ENCODE peak calls at places on chromosomes 2 and 18, in six cellular contexts. W, U, K, P, O and S are unnamed samples.

GRCh38 chr2:157923598-157923997 is 47.5 kb upstream of the ACVR1 start:
- DNase-seq in O (no peak), K (no peak), U (no peak), W (no peak), P (no peak), S (no peak)

GRCh38 chr2:189116984-189117383 is 62.6 kb downstream of the COL5A2 start:
- DNase-seq in P (no peak), O (no peak), K (no peak), U (no peak), W (no peak), S (no peak)

GRCh38 chr2:8821276-8822217 is 15.9 kb downstream of the KIDINS220 start:
- DNase-seq in K (no peak), P (peak), W (no peak), O (no peak), U (no peak), S (no peak)

GRCh38 chr2:68426885-68427579 is 40.1 kb downstream of the FBXO48 start:
- DNase-seq in P (no peak), K (peak), O (no peak), W (no peak), U (no peak), S (no peak)

GRCh38 chr18:75244336-75244735 is 33.7 kb downstream of the TSHZ1 start:
- DNase-seq in P (peak), U (no peak), W (peak), K (peak), O (peak), S (peak)

GRCh38 chr2:54574107-54574859 is 118.2 kb downstream of the SPTBN1 start:
- DNase-seq in U (peak), W (peak), O (no peak), P (peak), K (peak), S (no peak)

GRCh38 chr18:57833441-57834101 is 30.5 kb upstream of the ATP8B1 start:
- DNase-seq in K (no peak), O (no peak), P (peak), U (peak), W (peak), S (no peak)

GRCh38 chr18:12376034-12376717 is 851 bp downstream of the AFG3L2 start:
- DNase-seq in P (peak), K (peak), O (no peak), W (no peak), U (peak), S (no peak)

GRCh38 chr2:168210898-168211570 is 36.4 kb downstream of the STK39 start:
- DNase-seq in K (peak), O (no peak), U (peak), W (no peak), P (peak), S (no peak)

GRCh38 chr18:58058720-58059119 is 14.7 kb downstream of the NEDD4L start:
- DNase-seq in U (no peak), O (no peak), K (no peak), P (peak), W (no peak), S (no peak)

GRCh38 chr2:166516712-166517303 is 22.8 kb upstream of the SCN7A start:
- DNase-seq in O (no peak), K (peak), W (peak), U (peak), P (peak), S (peak)

GRCh38 chr2:85053802-85054201 is 79.4 kb upstream of the TCF7L1 start:
- DNase-seq in P (peak), O (no peak), K (peak), U (no peak), W (peak), S (no peak)

GRCh38 chr2:126399001-126399400 is 257.0 kb upstream of the GYPC start:
- DNase-seq in O (no peak), P (peak), U (no peak), W (no peak), K (no peak), S (no peak)

GRCh38 chr18:63150326-63150725 is 169.2 kb downstream of the BCL2 start:
- DNase-seq in K (no peak), U (no peak), O (no peak), W (no peak), P (no peak), S (no peak)

GRCh38 chr2:188979119-188979729 is 5.1 kb downstream of the COL3A1 start:
- DNase-seq in O (no peak), W (no peak), P (no peak), U (no peak), K (no peak), S (no peak)

GRCh38 chr18:8930990-8931648 is 171.4 kb upstream of the NDUFV2 start:
- DNase-seq in K (no peak), W (no peak), O (no peak), U (no peak), P (no peak), S (no peak)

GRCh38 chr2:239192456-239192855 is 208.4 kb downstream of the HDAC4 start:
- DNase-seq in W (no peak), P (no peak), K (no peak), U (no peak), O (no peak), S (no peak)

GRCh38 chr2:238947920-238948710 is 100.2 kb downstream of the TWIST2 start:
- DNase-seq in K (peak), W (no peak), U (peak), P (peak), O (no peak), S (no peak)

GRCh38 chr2:96832751-96833507 is 10.9 kb downstream of the ANKRD23 start:
- DNase-seq in O (no peak), P (no peak), W (no peak), K (peak), U (no peak), S (peak)

GRCh38 chr2:6780765-6781274 is 84.9 kb downstream of the CMPK2 start:
- DNase-seq in K (no peak), O (no peak), U (peak), P (no peak), W (no peak), S (no peak)

GRCh38 chr2:70947556-70948184 is 12.0 kb downstream of the ATP6V1B1 start:
- DNase-seq in U (peak), P (no peak), W (no peak), K (no peak), O (no peak), S (no peak)

GRCh38 chr2:137960223-137960622 is 4.0 kb upstream of the HNMT start:
- DNase-seq in W (no peak), P (no peak), U (peak), O (no peak), K (no peak), S (no peak)

GRCh38 chr2:157875720-157876065 is 437 bp downstream of the ACVR1 start:
- DNase-seq in K (no peak), O (no peak), P (peak), U (peak), W (peak), S (peak)

GRCh38 chr2:137178955-137179377 is 413.6 kb downstream of the THSD7B start:
- DNase-seq in K (no peak), O (no peak), U (peak), P (no peak), W (no peak), S (no peak)

GRCh38 chr2:101718993-101719571 is 21.6 kb downstream of the MAP4K4 start:
- DNase-seq in W (no peak), O (no peak), K (no peak), U (no peak), P (no peak), S (no peak)

GRCh38 chr2:73218298-73218697 is 4.3 kb downstream of the SMYD5 start:
- DNase-seq in W (no peak), P (no peak), O (no peak), K (no peak), U (no peak), S (no peak)

GRCh38 chr18:23053756-23054457 is 81.4 kb upstream of the CABLES1 start:
- DNase-seq in K (peak), P (peak), W (no peak), U (peak), O (peak), S (peak)

GRCh38 chr2:71685073-71685848 is 231.9 kb downstream of the DYSF start:
- DNase-seq in U (no peak), P (no peak), K (no peak), O (no peak), W (no peak), S (no peak)

GRCh38 chr2:74009577-74009976 is 24.9 kb downstream of the TET3 start:
- DNase-seq in P (no peak), U (no peak), K (no peak), W (no peak), O (no peak), S (no peak)

GRCh38 chr2:199883474-199884212 is 27.4 kb upstream of the C2orf69 start:
- DNase-seq in P (no peak), K (no peak), W (no peak), O (no peak), U (no peak), S (no peak)
- TF ChIP-seq JUN in P (no peak), K (no peak), W (no peak), O (no peak), U (no peak), S (no peak)

DNA sequence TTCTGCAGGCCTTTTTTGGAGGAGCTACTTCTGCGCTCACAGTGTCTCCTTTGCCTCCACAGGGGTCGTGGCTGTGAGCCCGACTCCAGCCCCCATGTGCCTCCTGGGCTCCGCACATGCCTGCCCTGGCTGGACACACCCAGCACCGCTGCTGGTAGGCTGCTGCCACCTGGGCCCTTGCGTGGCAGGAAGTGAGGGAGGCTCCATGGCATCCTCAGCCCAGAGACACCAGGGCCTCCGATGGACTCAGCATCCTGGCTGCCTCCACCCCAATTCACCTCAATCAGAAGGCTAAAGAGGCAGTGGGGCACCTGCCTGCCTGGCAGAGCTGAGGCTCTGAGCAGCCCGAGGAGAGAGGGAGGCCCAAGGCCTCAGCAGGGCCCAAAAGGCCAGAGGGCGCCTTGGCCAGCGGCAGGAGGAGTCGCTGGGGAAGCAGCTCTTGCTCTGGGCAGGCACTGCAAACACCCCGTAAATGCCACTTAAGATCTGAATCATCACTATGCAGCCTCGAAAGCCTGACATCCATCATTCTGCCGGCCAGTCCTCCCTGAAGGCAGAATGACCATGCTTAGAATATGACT is 68.3 kb upstream of the OTOS start:
- DNase-seq in U (no peak), K (no peak), O (no peak), P (no peak), W (no peak), S (no peak)
- TF ChIP-seq JUN in U (no peak), K (no peak), O (no peak), P (no peak), W (no peak), S (no peak)

GRCh38 chr2:65313126-65313953 is 85.7 kb downstream of the ACTR2 start:
- DNase-seq in K (no peak), U (no peak), W (no peak), O (no peak), P (no peak), S (no peak)

GRCh38 chr2:65313954-65314256 is 86.3 kb downstream of the ACTR2 start:
- DNase-seq in W (no peak), U (no peak), O (no peak), P (no peak), K (no peak), S (no peak)

GRCh38 chr2:65315042-65315441 is 87.4 kb downstream of the ACTR2 start:
- DNase-seq in P (no peak), U (no peak), O (no peak), K (no peak), W (no peak), S (no peak)

GRCh38 chr2:65317841-65318240 is 90.2 kb downstream of the ACTR2 start:
- DNase-seq in O (no peak), K (no peak), P (no peak), W (no peak), U (no peak), S (no peak)

DNA sequence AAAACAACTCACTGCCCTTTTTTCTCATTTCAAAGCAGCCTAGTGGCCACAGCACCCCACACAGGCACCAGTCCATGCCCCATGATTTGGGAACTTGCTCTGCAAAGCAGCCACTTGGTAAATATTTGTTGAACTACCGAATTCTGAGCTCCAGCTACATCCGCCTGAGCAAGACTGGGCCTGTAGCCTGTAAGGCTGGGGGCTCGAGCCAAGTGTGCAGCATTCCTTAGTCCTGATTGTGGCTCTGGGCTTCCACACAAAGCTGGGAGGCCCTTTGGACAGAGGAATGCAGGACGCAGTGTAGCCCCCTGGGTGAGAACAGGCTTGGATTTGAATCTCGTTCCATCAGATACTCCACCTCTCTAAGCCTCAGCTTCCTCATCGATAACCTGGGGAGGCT is 88.4 kb downstream of the ACTR2 start:
- DNase-seq in P (no peak), O (no peak), W (no peak), U (no peak), K (no peak), S (no peak)
- TF ChIP-seq JUN in P (no peak), O (no peak), W (no peak), U (no peak), K (no peak), S (no peak)

DNA sequence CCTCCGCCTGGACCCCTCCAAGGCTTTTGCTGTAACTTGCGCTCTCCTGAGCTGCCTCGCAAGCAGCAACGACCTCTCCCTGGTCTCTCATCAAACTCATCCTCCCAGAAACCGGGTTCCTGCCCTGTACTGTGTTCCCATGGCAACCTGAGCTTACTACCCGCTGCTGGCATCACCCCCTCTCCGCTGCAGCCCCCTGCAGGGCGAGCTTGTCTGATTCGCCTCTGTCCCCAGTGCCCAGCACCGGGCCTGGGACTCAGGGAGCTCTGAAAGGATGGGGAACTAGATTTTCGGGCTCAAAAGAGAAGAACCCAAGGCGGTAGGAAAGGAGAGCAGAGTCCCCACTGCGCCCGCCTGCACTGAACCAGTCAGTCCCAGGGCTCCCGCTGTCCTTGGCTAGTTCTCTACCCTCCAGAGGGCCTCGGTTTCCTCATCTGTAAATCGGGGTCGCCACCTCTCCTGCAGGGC is 452 bp downstream of the HS1BP3 start:
- DNase-seq in U (peak), O (no peak), W (peak), K (peak), P (no peak), S (peak)
- TF ChIP-seq JUN in U (no peak), O (no peak), W (no peak), K (no peak), P (no peak), S (no peak)

GRCh38 chr18:50853863-50854271 is 25.1 kb upstream of the ME2 start:
- DNase-seq in U (peak), O (no peak), P (peak), W (no peak), K (peak), S (no peak)
- TF ChIP-seq JUN in U (no peak), O (no peak), P (no peak), W (no peak), K (peak), S (no peak)

GRCh38 chr2:133287709-133288108 is 280.6 kb downstream of the NCKAP5 start:
- DNase-seq in U (peak), K (no peak), P (no peak), O (no peak), W (no peak), S (no peak)
- TF ChIP-seq JUN in U (no peak), K (no peak), P (no peak), O (no peak), W (no peak), S (no peak)